ENCODE peak calls at places on chromosomes 1 and 21, in six cellular contexts. F is Panc1, Y is breast epithelium, D is prostate gland, M is GM12891, C is GM12892. E is an unnamed sample.

GRCh38 chr21:32947736-32948135 is 78.0 kb upstream of the OLIG2 start:
- DNase-seq in F (no peak), Y (no peak), D (no peak), M (no peak), C (no peak), E (no peak)

GRCh38 chr1:57340361-57341192 is 83.3 kb downstream of the DAB1 start:
- DNase-seq in F (no peak), Y (no peak), D (no peak), M (no peak), C (no peak), E (no peak)

GRCh38 chr1:192489748-192490147 is 85.8 kb upstream of the RGS1 start:
- DNase-seq in F (no peak), Y (peak; percentile 60), D (peak; percentile 33), M (no peak), C (no peak), E (peak; percentile 95)

GRCh38 chr1:45543599-45544417 is 6.8 kb upstream of the AKR1A1 start:
- DNase-seq in F (no peak), Y (no peak), D (no peak), M (no peak), C (no peak), E (peak; percentile 89)

GRCh38 chr1:219385786-219386427 is 212.2 kb downstream of the LYPLAL1 start:
- DNase-seq in F (peak; percentile 68), Y (no peak), D (peak; percentile 47), M (peak; percentile 18), C (peak; percentile 18), E (peak; percentile 66)

GRCh38 chr1:17233675-17234074 is 15.2 kb upstream of the PADI3 start:
- DNase-seq in F (peak; percentile 92), Y (peak; percentile 88), D (peak; percentile 87), M (no peak), C (no peak), E (peak; percentile 73)

GRCh38 chr1:90475623-90476022 is 241.5 kb downstream of the BARHL2 start:
- DNase-seq in F (peak; percentile 12), Y (no peak), D (no peak), M (no peak), C (no peak), E (no peak)

GRCh38 chr1:74324684-74325448 is 89.7 kb downstream of the TNNI3K start:
- DNase-seq in F (no peak), Y (no peak), D (no peak), M (no peak), C (no peak), E (no peak)

GRCh38 chr1:36115200-36115669 is 9.8 kb downstream of the COL8A2 start:
- DNase-seq in F (no peak), Y (no peak), D (no peak), M (no peak), C (no peak), E (no peak)

GRCh38 chr1:77085109-77085508 is 134.1 kb downstream of the PIGK start:
- DNase-seq in F (no peak), Y (no peak), D (no peak), M (no peak), C (no peak), E (no peak)

GRCh38 chr1:91736999-91737615 is 148.8 kb downstream of the TGFBR3 start:
- DNase-seq in F (peak; percentile 35), Y (peak; percentile 62), D (peak; percentile 63), M (no peak), C (no peak), E (peak; percentile 34)
- TF ChIP-seq POLR2AphosphoS5 in F (peak; percentile 88), Y (peak; percentile 81), D (peak; percentile 76), M (no peak), C (no peak), E (no peak)

GRCh38 chr21:45512626-45513002 is 29.6 kb downstream of the SLC19A1 start:
- DNase-seq in F (no peak), Y (no peak), D (no peak), M (no peak), C (no peak), E (no peak)

GRCh38 chr21:45514311-45515021 is 27.8 kb downstream of the SLC19A1 start:
- DNase-seq in F (no peak), Y (no peak), D (no peak), M (no peak), C (no peak), E (no peak)

GRCh38 chr21:45513003-45513706 is 29.1 kb downstream of the SLC19A1 start:
- DNase-seq in F (no peak), Y (peak; percentile 82), D (peak; percentile 85), M (no peak), C (no peak), E (no peak)

GRCh38 chr21:45515241-45516061 is 26.8 kb downstream of the SLC19A1 start:
- DNase-seq in F (no peak), Y (no peak), D (no peak), M (no peak), C (no peak), E (no peak)

DNA sequence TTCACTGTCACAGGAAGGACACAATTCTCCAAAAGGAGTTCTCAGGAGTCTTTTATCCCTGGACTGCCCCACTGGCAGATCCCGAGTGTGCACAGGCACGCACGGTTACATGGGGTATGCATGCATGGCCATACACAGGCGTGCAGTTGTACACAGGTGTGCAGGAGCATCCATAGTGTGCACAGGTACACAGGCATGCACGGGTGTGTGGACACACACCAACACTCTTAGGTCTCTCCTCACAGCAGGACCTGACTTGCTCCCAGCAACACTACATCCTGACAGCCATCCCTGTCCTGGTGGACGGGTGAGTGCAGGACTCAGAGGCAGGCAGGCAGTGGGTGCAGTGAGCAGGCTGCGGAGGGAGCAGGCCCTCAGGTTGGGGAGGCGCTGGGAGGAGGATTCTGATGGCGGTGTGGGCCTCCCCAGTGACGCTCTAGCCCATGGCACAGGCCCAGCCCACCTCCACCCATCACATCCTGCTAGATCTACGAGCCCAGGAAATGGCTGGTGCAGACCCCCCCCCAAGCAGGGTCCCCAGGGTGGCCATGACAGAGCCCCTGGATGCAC is 28.4 kb downstream of the SLC19A1 start:
- DNase-seq in F (no peak), Y (no peak), D (no peak), M (no peak), C (no peak), E (no peak)
- TF ChIP-seq POLR2AphosphoS5 in F (peak; percentile 13), Y (no peak), D (no peak), M (no peak), C (no peak), E (no peak)

GRCh38 chr1:24745711-24746582 is 700 bp downstream of the CLIC4 start:
- DNase-seq in F (no peak), Y (no peak), D (peak; percentile 68), M (no peak), C (no peak), E (peak; percentile 66)
- TF ChIP-seq POLR2AphosphoS5 in F (no peak), Y (peak; percentile 73), D (peak; percentile 75), M (no peak), C (no peak), E (no peak)

GRCh38 chr1:26320896-26321295 is 3.1 kb downstream of the CD52 start:
- DNase-seq in F (no peak), Y (no peak), D (no peak), M (no peak), C (no peak), E (no peak)

GRCh38 chr1:26315874-26316850 is 1.6 kb upstream of the CD52 start:
- DNase-seq in F (no peak), Y (no peak), D (no peak), M (no peak), C (no peak), E (no peak)

GRCh38 chr1:26318338-26319064 is 743 bp downstream of the CD52 start:
- DNase-seq in F (no peak), Y (no peak), D (no peak), M (no peak), C (no peak), E (no peak)

GRCh38 chr1:26317143-26317542 is 615 bp upstream of the CD52 start:
- DNase-seq in F (no peak), Y (no peak), D (no peak), M (no peak), C (no peak), E (no peak)

DNA sequence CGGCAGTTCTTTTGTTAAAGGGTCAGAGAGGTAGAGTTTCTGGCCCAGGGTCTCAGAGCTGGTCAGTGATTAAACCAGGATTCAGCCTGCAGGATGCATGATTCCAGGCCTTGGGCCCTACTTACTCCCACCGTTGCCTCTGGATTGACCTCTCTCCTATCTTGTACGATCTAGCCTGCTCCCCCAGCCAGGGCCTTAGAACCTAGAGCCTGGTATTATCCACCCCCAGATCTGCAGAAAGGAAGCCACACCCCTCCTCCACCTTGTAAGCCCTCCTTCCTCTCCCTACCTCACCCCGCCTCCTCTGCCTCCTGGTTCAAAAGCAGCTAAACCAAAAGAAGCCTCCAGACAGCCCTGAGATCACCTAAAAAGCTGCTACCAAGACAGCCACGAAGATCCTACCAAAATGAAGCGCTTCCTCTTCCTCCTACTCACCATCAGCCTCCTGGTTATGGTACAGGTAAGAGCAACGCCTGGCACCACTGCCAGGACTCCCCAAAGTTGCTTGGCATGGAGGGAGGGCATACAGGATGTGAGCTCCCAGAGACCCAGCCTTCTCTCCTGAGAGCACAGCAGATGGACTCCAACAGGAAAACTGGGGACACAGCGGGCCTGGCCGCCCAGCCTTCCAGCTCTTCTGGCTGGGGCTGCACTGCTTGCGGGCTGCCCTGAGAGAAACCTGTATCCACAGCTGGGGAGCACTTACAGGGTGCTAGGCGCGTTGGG is at the start of gene CD52:
- DNase-seq in F (no peak), Y (no peak), D (no peak), M (peak; percentile 67), C (peak; percentile 76), E (no peak)
- TF ChIP-seq POLR2AphosphoS5 in F (no peak), Y (no peak), D (no peak), M (no peak), C (peak; percentile 75), E (no peak)

GRCh38 chr1:40508375-40509341 is at the start of gene EXO5:
- DNase-seq in F (no peak), Y (peak; percentile 82), D (peak; percentile 68), M (peak; percentile 66), C (peak; percentile 69), E (peak; percentile 82)
- TF ChIP-seq POLR2AphosphoS5 in F (peak; percentile 95), Y (no peak), D (peak; percentile 84), M (peak; percentile 72), C (peak; percentile 69), E (peak; percentile 96)

DNA sequence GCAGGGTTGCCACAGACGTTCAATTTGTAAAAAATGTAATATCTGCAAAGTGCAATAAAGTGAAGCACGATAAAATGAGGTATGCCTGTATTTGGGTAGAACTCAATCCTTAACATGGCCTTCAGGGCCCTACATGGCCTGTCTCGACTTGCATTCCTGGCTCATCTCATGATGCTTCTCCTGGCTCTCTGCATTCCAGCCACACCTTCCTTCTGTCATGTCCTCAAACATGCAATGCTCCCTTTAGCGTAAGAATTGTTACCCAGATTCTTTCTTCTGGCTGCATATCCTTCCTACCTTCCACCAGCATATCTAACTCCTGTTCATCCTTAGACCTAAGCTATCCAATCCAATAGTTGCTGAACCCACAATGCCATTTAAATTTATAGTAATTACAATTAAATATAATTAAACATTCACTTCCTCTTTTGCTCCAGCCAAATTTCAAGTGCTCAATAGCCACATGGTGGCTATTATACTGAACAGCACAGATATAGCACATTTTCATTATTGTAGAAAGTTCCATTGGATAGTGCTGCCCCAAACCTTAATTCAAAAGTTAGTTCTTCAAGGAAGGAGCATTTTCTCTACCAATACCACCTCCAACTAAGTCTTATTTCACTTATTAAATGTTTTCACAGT is 32.6 kb downstream of the FGGY start:
- DNase-seq in F (no peak), Y (no peak), D (no peak), M (no peak), C (no peak), E (no peak)
- TF ChIP-seq POLR2AphosphoS5 in F (no peak), Y (no peak), D (no peak), M (no peak), C (no peak), E (no peak)

GRCh38 chr1:234988536-234988935 is 140.1 kb downstream of the TOMM20 start:
- DNase-seq in F (no peak), Y (no peak), D (no peak), M (no peak), C (no peak), E (no peak)
- TF ChIP-seq POLR2AphosphoS5 in F (no peak), Y (no peak), D (no peak), M (no peak), C (no peak), E (no peak)

E was measured in endothelial cell of umbilical vein.